ENCODE peak calls at places on chromosomes 1 and 21, in four cellular contexts. W, X, R and U are unnamed samples.

GRCh38 chr21:43210454-43211084 is 41.8 kb downstream of the CRYAA start:
- DNase-seq in X (no peak), W (no peak), R (no peak), U (no peak)

GRCh38 chr1:20732071-20732587 is 374 bp downstream of the SH2D5 start:
- DNase-seq in X (no peak), W (peak; percentile 88), R (peak; percentile 25), U (no peak)

GRCh38 chr1:50369830-50370229 is 53.4 kb downstream of the DMRTA2 start:
- DNase-seq in R (peak; percentile 15), X (no peak), W (no peak), U (no peak)

GRCh38 chr1:185412385-185413074 is 95.5 kb upstream of the IVNS1ABP start:
- DNase-seq in R (no peak), W (no peak), X (no peak), U (no peak)

GRCh38 chr1:234597894-234598293 is 12.1 kb downstream of the IRF2BP2 start:
- DNase-seq in X (peak; percentile 60), W (no peak), R (peak; percentile 62), U (no peak)

GRCh38 chr1:50873458-50874187 is 86.4 kb downstream of the FAF1 start:
- DNase-seq in R (peak; percentile 23), W (peak; percentile 84), X (peak; percentile 51), U (peak; percentile 68)

GRCh38 chr1:228379666-228380065 is 27.0 kb downstream of the TRIM11 start:
- DNase-seq in W (no peak), X (no peak), R (no peak), U (no peak)

GRCh38 chr1:31099283-31100063 is 34.0 kb upstream of the PUM1 start:
- DNase-seq in X (no peak), W (no peak), R (peak; percentile 71), U (no peak)

GRCh38 chr1:43878854-43879253 is 54.7 kb upstream of the ARTN start:
- DNase-seq in W (no peak), R (no peak), X (no peak), U (no peak)

GRCh38 chr1:67561704-67562113 is 123.3 kb upstream of the GADD45A start:
- DNase-seq in X (peak; percentile 78), R (peak; percentile 74), W (peak; percentile 98), U (peak; percentile 77)

GRCh38 chr1:245698116-245698515 is 543.3 kb downstream of the KIF26B start:
- DNase-seq in R (no peak), X (no peak), W (no peak), U (no peak)

GRCh38 chr1:172498858-172499257 is 34.1 kb upstream of the SUCO start:
- DNase-seq in R (no peak), W (no peak), X (no peak), U (no peak)

GRCh38 chr21:38080888-38081287 is 164.6 kb upstream of the KCNJ6 start:
- DNase-seq in W (no peak), R (no peak), X (no peak), U (no peak)

GRCh38 chr1:54816951-54817350 is 15.8 kb upstream of the TTC22 start:
- DNase-seq in R (no peak), X (no peak), W (peak; percentile 24), U (no peak)

GRCh38 chr1:232950919-232951579 is 638 bp downstream of the NTPCR start:
- DNase-seq in W (no peak), X (peak; percentile 54), R (peak; percentile 24), U (no peak)

GRCh38 chr21:9758141-9758540 is 763.2 kb upstream of the TPTE start:
- DNase-seq in W (no peak), R (no peak), X (no peak), U (no peak)

GRCh38 chr1:156801409-156802121 is 15.1 kb downstream of the SH2D2A start:
- DNase-seq in R (no peak), W (no peak), X (no peak), U (no peak)

GRCh38 chr1:65310078-65310587 is 790 bp downstream of the DNAJC6 start:
- DNase-seq in R (no peak), W (no peak), X (peak; percentile 77), U (no peak)

GRCh38 chr1:29499101-29499650 is 262.9 kb downstream of the PTPRU start:
- DNase-seq in W (no peak), R (no peak), X (no peak), U (no peak)

GRCh38 chr1:198850196-198850595 is 211.4 kb downstream of the PTPRC start:
- DNase-seq in W (no peak), X (no peak), R (no peak), U (no peak)

GRCh38 chr21:37560385-37560784 is 193.8 kb downstream of the DYRK1A start:
- DNase-seq in W (no peak), X (no peak), R (no peak), U (no peak)

GRCh38 chr1:226255380-226255779 is 31.9 kb downstream of the MIXL1 start:
- DNase-seq in X (no peak), R (no peak), W (no peak), U (no peak)

GRCh38 chr21:45592208-45592619 is 50.0 kb upstream of the SLC19A1 start:
- DNase-seq in W (no peak), X (peak; percentile 43), R (no peak), U (no peak)

GRCh38 chr1:7948950-7949349 is 8.3 kb upstream of the TNFRSF9 start:
- DNase-seq in X (no peak), R (no peak), W (no peak), U (no peak)

GRCh38 chr1:214124915-214125314 is 137.1 kb downstream of the PROX1 start:
- DNase-seq in R (peak; percentile 40), W (no peak), X (no peak), U (no peak)

GRCh38 chr21:46568562-46568961 is 36.3 kb downstream of the S100B start:
- DNase-seq in W (no peak), R (no peak), X (peak; percentile 8), U (no peak)

GRCh38 chr1:8164670-8165069 is 138.6 kb upstream of the ERRFI1 start:
- DNase-seq in X (no peak), W (no peak), R (no peak), U (no peak)

GRCh38 chr1:35386290-35386689 is 117.8 kb downstream of the ZMYM4 start:
- DNase-seq in X (no peak), R (no peak), W (no peak), U (no peak)

GRCh38 chr21:16046625-16047340 is 317.0 kb downstream of the USP25 start:
- DNase-seq in X (no peak), R (no peak), W (no peak), U (no peak)

GRCh38 chr1:10733967-10734366 is 62.5 kb downstream of the CASZ1 start:
- DNase-seq in X (no peak), R (no peak), W (no peak), U (no peak)

DNA sequence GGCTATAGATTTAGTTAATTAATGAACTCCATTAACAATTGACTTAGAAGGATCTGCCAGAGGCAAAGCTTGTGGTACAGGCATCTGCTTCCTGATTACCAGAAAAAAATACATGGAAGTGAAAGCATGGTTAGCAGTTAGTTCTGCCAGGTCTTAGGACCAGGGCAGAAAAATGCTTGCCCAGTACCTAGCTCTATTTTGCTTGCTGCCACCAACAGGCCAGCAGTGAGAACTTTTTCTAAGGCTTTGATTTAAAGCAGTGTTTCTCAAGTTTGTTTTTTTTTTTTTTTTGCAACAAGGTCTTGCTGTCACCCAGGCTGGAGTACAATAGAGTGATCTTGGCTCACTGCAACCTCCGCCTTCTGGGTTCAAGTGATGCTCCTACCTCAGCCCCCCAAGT is 16.4 kb upstream of the MTF1 start:
- DNase-seq in X (no peak), R (no peak), W (no peak), U (no peak)
- TF ChIP-seq FOSL1 in X (no peak), R (no peak), W (no peak), U (no peak)

DNA sequence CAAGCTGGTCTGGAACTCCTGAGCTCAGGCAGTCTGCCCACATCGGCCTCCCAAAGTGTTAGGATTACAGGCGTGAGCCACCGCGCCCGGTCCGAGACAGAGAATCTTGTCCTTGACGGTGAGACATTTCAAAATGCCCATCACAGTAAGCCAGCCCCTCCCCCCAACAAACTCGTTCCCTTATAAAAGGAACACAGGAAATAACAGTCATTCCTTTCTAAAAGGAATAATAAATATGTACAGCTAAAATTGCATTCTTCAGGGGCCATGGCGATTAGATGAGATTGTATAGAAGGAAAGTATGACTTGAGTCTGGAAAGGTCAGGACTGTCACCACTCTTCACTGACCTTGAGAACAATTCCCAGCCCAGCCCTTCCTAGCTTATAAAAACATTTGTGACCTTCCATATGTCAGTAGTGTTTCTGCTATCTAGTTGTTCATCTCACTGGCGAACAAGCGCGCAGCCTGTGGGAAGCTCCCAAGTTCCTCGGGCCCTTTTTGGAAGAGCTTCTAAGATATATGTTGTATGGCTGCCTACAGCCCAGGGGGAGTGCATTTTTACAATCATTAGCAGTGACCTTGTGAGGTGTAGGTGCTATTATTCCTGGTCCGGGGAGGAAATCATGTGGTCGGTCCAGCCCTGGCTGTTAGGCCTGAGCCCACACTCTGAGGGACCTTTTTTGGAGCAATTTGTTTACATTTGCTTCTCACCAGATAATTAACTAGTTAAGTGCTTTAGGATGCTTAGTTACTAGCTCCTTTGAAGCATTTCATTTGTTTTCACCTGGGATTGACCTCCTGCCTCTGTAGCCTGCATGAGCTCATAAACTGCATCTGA is 8.7 kb downstream of the SZRD1 start:
- DNase-seq in X (peak; percentile 8), W (no peak), R (no peak), U (no peak)
- TF ChIP-seq FOSL1 in X (no peak), W (no peak), R (no peak), U (no peak)

DNA sequence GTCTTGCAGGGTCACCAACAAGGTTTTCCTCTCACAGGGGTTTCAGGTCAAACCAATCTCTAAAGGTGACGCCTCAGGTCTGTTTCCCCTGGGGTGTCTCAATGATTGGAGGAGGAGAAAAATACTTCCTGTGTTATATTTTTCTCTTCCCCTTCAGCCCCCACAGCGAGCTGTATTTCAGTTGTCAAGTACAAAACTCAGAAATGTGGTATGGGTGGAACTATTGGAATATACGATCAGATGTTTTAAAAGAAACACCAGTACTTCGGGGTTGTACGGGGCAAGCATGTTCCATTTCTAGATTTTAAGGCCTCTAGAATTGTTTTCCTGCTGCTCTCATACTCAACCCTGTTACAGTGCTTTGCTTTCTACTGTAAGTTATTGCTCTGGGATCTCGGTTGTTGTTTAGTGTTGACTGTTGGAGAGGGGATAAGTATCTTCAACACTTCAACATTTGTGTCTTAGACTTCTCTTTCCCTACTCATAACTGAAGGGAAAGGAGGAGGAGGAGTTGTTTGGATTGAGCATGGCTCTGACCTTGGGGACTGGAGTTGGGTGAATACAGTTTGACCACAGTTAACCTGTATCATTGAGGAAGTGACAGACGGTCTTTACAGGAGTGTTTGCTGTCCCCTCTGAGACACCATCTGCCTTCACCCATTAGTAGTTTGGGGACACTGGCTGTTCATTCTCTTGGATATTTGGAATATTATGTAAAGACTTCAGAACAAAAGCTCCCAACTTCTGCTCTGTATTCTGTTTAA is 2.0 kb downstream of the MAPKAPK2 start:
- DNase-seq in X (no peak), W (no peak), R (no peak), U (no peak)
- TF ChIP-seq FOSL1 in X (no peak), W (no peak), R (no peak), U (no peak)

GRCh38 chr21:44428281-44428942 is 26.9 kb upstream of the LRRC3 start:
- DNase-seq in R (peak; percentile 26), X (peak; percentile 85), W (peak; percentile 83), U (peak; percentile 89)
- TF ChIP-seq FOSL1 in R (no peak), X (no peak), W (no peak), U (no peak)